ENCODE peak calls at places on chromosome 19, in ten cellular contexts. P is A549, E is thoracic aorta, U is heart left ventricle, D is body of pancreas, C is uterus, V is lower lobe of right lung, W is fibroblast of lung, J is ascending aorta, T is tibial nerve. S is an unnamed sample. For H3K9me3, the result is how much of the 10 kb centered on the place peaks cover.

GRCh38 chr19:46784262-46785053 is 3.9 kb downstream of the SLC1A5 start:
- DNase-seq in P (peak), E (no peak), U (peak), D (peak), C (peak), V (peak), W (peak), J (peak), T (peak), S (peak)

GRCh38 chr19:35639321-35639639 is 2.3 kb upstream of the ETV2 start:
- DNase-seq in P (no peak), E (no peak), U (no peak), D (no peak), C (no peak), V (no peak), W (no peak), J (no peak), T (no peak), S (no peak)

GRCh38 chr19:38650911-38651584 is 3.6 kb downstream of the ACTN4 start:
- DNase-seq in P (peak), E (no peak), U (no peak), D (no peak), C (peak), V (no peak), W (peak), J (peak), T (no peak), S (no peak)

GRCh38 chr19:37355901-37356300 is 15.0 kb upstream of the ZNF527 start:
- DNase-seq in P (no peak), E (no peak), U (no peak), D (no peak), C (no peak), V (no peak), W (no peak), J (no peak), T (no peak), S (no peak)

GRCh38 chr19:58569943-58570670 is 3.0 kb downstream of the MZF1 start:
- DNase-seq in P (no peak), E (no peak), U (no peak), D (peak), C (peak), V (no peak), W (no peak), J (no peak), T (peak), S (peak)

GRCh38 chr19:34360354-34360909 is 4.6 kb upstream of the GPI start:
- DNase-seq in P (no peak), E (no peak), U (no peak), D (no peak), C (no peak), V (no peak), W (no peak), J (no peak), T (no peak), S (no peak)

GRCh38 chr19:46970815-46971214 is 48.8 kb upstream of the NPAS1 start:
- DNase-seq in P (no peak), E (no peak), U (no peak), D (no peak), C (no peak), V (no peak), W (no peak), J (no peak), T (no peak), S (peak)

GRCh38 chr19:38806371-38806770 is 6.4 kb downstream of the LGALS4 start:
- DNase-seq in P (no peak), E (no peak), U (no peak), D (no peak), C (no peak), V (no peak), W (no peak), J (no peak), T (no peak), S (no peak)

GRCh38 chr19:10961073-10961762 is 388 bp downstream of the SMARCA4 start:
- DNase-seq in P (no peak), E (no peak), U (peak), D (peak), C (peak), V (peak), W (peak), J (peak), T (peak), S (peak)

GRCh38 chr19:8023371-8023770 is 17.9 kb upstream of the ELAVL1 start:
- DNase-seq in P (no peak), E (no peak), U (no peak), D (no peak), C (no peak), V (no peak), W (no peak), J (no peak), T (no peak), S (no peak)

GRCh38 chr19:23758187-23759074 is at the start of gene ZNF681:
- DNase-seq in P (peak), E (peak), U (peak), D (peak), C (peak), V (peak), W (peak), J (peak), T (peak), S (peak)

GRCh38 chr19:18397242-18398202 is at the start of gene LRRC25:
- DNase-seq in P (no peak), E (no peak), U (no peak), D (peak), C (no peak), V (peak), W (no peak), J (peak), T (no peak), S (peak)

GRCh38 chr19:18385675-18386542 is at the start of gene GDF15:
- DNase-seq in P (peak), E (no peak), U (peak), D (peak), C (peak), V (peak), W (peak), J (peak), T (peak), S (peak)

GRCh38 chr19:51364200-51365106 is 1.7 kb downstream of the ETFB start:
- DNase-seq in P (peak), E (no peak), U (no peak), D (no peak), C (no peak), V (no peak), W (no peak), J (no peak), T (no peak), S (peak)

GRCh38 chr19:44303976-44304568 is 753 bp downstream of the ZNF235 start:
- DNase-seq in P (peak), E (no peak), U (no peak), D (no peak), C (no peak), V (no peak), W (no peak), J (no peak), T (no peak), S (no peak)

GRCh38 chr19:39301021-39301420 is 4.8 kb downstream of the IFNL1 start:
- DNase-seq in P (no peak), E (no peak), U (no peak), D (no peak), C (no peak), V (no peak), W (no peak), J (no peak), T (no peak), S (no peak)

GRCh38 chr19:37979547-37980082 is 72.6 kb downstream of the SIPA1L3 start:
- DNase-seq in P (no peak), E (no peak), U (no peak), D (no peak), C (no peak), V (peak), W (no peak), J (no peak), T (no peak), S (no peak)

GRCh38 chr19:10510301-10510802 is 6.9 kb downstream of the S1PR5 start:
- DNase-seq in P (no peak), E (no peak), U (no peak), D (no peak), C (no peak), V (no peak), W (no peak), J (no peak), T (no peak), S (no peak)

GRCh38 chr19:28196961-28197360 is 1016.0 kb downstream of the UQCRFS1 start:
- DNase-seq in P (no peak), E (no peak), U (no peak), D (no peak), C (no peak), V (no peak), W (no peak), J (no peak), T (no peak), S (no peak)

GRCh38 chr19:23241433-23241832 is 8.8 kb downstream of the ZNF724 start:
- DNase-seq in P (no peak), E (no peak), U (no peak), D (no peak), C (no peak), V (no peak), W (peak), J (no peak), T (no peak), S (no peak)

GRCh38 chr19:17541184-17541759 is 14.2 kb upstream of the COLGALT1 start:
- DNase-seq in P (no peak), E (no peak), U (no peak), D (no peak), C (no peak), V (no peak), W (no peak), J (no peak), T (no peak), S (no peak)

GRCh38 chr19:13872695-13873389 is 4.1 kb upstream of the NANOS3 start:
- DNase-seq in P (peak), E (no peak), U (no peak), D (peak), C (no peak), V (no peak), W (no peak), J (no peak), T (no peak), S (no peak)

GRCh38 chr19:51807111-51807701 is 12.2 kb downstream of the FPR3 start:
- DNase-seq in P (no peak), E (no peak), U (no peak), D (peak), C (no peak), V (peak), W (no peak), J (no peak), T (no peak), S (no peak)

GRCh38 chr19:50568321-50569022 is at the start of gene LRRC4B:
- DNase-seq in P (no peak), E (no peak), U (no peak), D (no peak), C (peak), V (no peak), W (no peak), J (no peak), T (no peak), S (no peak)

GRCh38 chr19:36090930-36091695 is 19.8 kb upstream of the OVOL3 start:
- DNase-seq in P (no peak), E (no peak), U (no peak), D (no peak), C (no peak), V (no peak), W (no peak), J (no peak), T (no peak), S (no peak)

GRCh38 chr19:38717855-38718254 is 26.4 kb downstream of the CAPN12 start:
- DNase-seq in P (no peak), E (no peak), U (no peak), D (no peak), C (no peak), V (no peak), W (no peak), J (no peak), T (no peak), S (no peak)

GRCh38 chr19:41917676-41918075 is 10.6 kb downstream of the ERFL start:
- DNase-seq in P (no peak), E (no peak), U (no peak), D (no peak), C (no peak), V (peak), W (no peak), J (no peak), T (no peak), S (no peak)

GRCh38 chr19:927707-928401 is 2.0 kb downstream of the ARID3A start:
- DNase-seq in P (no peak), E (no peak), U (no peak), D (no peak), C (no peak), V (no peak), W (no peak), J (no peak), T (no peak), S (no peak)
- H3K27ac ChIP-seq in P (peak), E (no peak), U (peak), D (no peak), C (peak), V (peak), W (no peak), J (peak), T (peak), S (no peak)

GRCh38 chr19:12270854-12271253 is 23.8 kb downstream of the ZNF44 start:
- DNase-seq in P (no peak), E (no peak), U (no peak), D (no peak), C (no peak), V (no peak), W (no peak), J (no peak), T (no peak), S (no peak)

GRCh38 chr19:12260236-12260635 is 34.4 kb downstream of the ZNF44 start:
- DNase-seq in P (no peak), E (no peak), U (no peak), D (no peak), C (no peak), V (no peak), W (no peak), J (no peak), T (no peak), S (no peak)

GRCh38 chr19:12260861-12261260 is 33.8 kb downstream of the ZNF44 start:
- DNase-seq in P (no peak), E (no peak), U (no peak), D (no peak), C (no peak), V (no peak), W (no peak), J (no peak), T (no peak), S (no peak)

GRCh38 chr19:12261554-12261953 is 33.1 kb downstream of the ZNF44 start:
- DNase-seq in P (no peak), E (no peak), U (no peak), D (no peak), C (no peak), V (no peak), W (no peak), J (no peak), T (no peak), S (no peak)

DNA sequence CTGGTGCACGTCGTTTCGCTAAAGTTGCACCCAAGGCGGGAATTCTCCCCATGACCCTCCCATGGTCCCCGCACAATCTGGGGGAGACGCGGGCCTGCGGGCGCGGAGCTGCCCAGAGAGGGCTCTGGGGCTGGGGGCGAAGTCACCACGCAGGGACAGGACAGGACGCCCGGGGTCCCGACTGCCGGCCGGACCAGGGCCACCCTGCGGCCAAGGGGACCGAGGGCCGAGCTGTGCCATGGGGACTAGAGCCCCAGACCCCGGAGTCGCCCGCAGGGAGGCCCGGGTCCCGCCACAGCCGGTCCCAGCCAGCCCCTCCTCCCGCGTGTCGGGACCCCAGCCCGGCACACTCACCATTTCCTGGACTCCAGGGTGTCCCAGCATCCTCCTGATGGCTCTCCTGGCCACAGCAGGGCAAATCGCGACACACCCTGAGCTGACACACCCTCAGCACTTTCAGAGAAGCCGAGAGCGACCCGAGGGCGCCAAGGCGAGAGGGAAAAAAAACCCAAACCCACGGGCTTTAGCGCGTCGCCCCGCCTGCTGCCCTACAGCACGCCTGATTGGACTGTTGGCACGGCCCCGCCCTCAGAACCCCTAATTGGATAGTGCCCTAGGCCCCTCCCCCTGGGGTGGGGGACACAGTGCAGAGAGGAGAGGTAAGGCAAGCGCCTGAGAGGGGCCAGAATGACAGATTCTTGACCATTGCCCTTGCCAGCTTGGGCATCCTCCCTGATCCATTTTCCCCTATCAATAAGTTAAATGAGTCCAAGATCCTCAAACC is 28.6 kb downstream of the ZNF44 start:
- DNase-seq in P (no peak), E (no peak), U (no peak), D (no peak), C (no peak), V (no peak), W (no peak), J (no peak), T (no peak), S (no peak)
- H3K9me3 ChIP-seq in P (under half), E (half or more), U (under half), D (under half), C (under half), V (half or more), W (under half), J (half or more), T (half or more), S (half or more)

GRCh38 chr19:5012688-5013457 is 44.0 kb downstream of the KDM4B start:
- DNase-seq in P (no peak), E (no peak), U (no peak), D (no peak), C (no peak), V (no peak), W (no peak), J (no peak), T (no peak), S (no peak)
- TF ChIP-seq CTCF in P (no peak), E (no peak), U (no peak), D (no peak), C (no peak), V (no peak), W (no peak), J (no peak), T (no peak), S (no peak)

GRCh38 chr19:16373539-16373938 is 48.9 kb downstream of the KLF2 start:
- DNase-seq in P (no peak), E (no peak), U (no peak), D (peak), C (peak), V (no peak), W (peak), J (no peak), T (peak), S (peak)
- H3K27ac ChIP-seq in P (no peak), E (no peak), U (peak), D (no peak), C (peak), V (peak), W (peak), J (no peak), T (peak), S (peak)

DNA sequence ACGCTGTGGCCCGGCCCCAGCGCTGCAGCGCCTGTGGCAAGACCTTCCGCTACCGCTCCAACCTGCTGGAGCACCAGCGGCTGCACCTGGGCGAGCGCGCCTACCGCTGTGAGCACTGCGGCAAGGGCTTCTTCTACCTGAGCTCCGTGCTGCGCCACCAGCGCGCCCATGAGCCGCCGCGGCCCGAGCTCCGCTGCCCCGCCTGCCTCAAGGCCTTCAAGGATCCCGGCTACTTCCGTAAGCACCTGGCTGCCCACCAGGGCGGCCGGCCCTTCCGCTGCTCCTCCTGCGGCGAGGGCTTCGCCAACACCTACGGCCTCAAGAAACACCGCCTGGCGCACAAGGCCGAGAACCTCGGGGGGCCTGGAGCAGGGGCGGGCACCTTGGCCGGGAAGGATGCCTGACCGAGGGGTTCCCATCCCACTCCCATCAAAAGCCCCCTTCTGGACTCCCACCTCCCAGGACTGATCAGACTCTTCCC is 7.9 kb downstream of the ZNF784 start:
- DNase-seq in P (no peak), E (no peak), U (peak), D (no peak), C (no peak), V (no peak), W (no peak), J (no peak), T (no peak), S (no peak)
- H3K9me3 ChIP-seq in P (under half), E (under half), U (under half), D (under half), C (under half), V (under half), W (under half), J (under half), T (under half), S (under half)

GRCh38 chr19:45777395-45777961 is 4.8 kb downstream of the DMPK start:
- DNase-seq in P (no peak), E (no peak), U (no peak), D (no peak), C (no peak), V (no peak), W (no peak), J (no peak), T (no peak), S (no peak)

GRCh38 chr19:45772130-45772880 is 3.3 kb upstream of the SIX5 start:
- DNase-seq in P (no peak), E (no peak), U (no peak), D (peak), C (no peak), V (no peak), W (no peak), J (no peak), T (no peak), S (no peak)

GRCh38 chr19:45772912-45773311 is 3.9 kb upstream of the SIX5 start:
- DNase-seq in P (no peak), E (no peak), U (no peak), D (no peak), C (no peak), V (no peak), W (no peak), J (no peak), T (no peak), S (no peak)

GRCh38 chr19:45773384-45773783 is 4.3 kb upstream of the SIX5 start:
- DNase-seq in P (no peak), E (no peak), U (no peak), D (peak), C (no peak), V (no peak), W (no peak), J (no peak), T (no peak), S (no peak)

DNA sequence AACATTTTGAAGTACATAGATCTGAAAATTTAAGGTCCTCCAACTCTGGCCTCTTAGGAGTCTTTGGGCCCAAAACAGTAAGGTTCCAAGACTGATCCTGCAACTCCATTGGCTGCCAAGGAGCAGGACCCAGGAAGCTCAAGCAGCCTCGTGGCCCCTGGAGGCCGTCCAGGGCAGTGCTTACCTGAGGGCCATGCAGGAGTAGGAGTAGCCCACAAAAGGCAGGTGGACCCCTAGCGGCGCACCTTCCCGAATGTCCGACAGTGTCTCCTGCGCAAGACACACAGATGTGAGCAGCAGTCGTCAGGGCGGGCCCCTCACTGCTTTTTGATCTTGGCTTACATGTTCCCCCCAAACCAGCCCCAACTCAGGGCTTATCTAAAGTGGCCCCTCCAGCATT is 5.7 kb upstream of the SIX5 start:
- DNase-seq in P (peak), E (no peak), U (no peak), D (no peak), C (no peak), V (no peak), W (no peak), J (no peak), T (no peak), S (no peak)
- TF ChIP-seq CTCF in P (no peak), E (no peak), U (no peak), D (no peak), C (no peak), V (no peak), W (no peak), J (no peak), T (no peak), S (no peak)

GRCh38 chr19:5961969-5962945 is 15.7 kb downstream of the RANBP3 start:
- DNase-seq in P (no peak), E (no peak), U (peak), D (peak), C (no peak), V (peak), W (peak), J (no peak), T (no peak), S (no peak)
- H3K27ac ChIP-seq in P (no peak), E (no peak), U (peak), D (peak), C (peak), V (peak), W (peak), J (no peak), T (peak), S (peak)

GRCh38 chr19:31596751-31597150 is 247.5 kb upstream of the TSHZ3 start:
- DNase-seq in P (no peak), E (no peak), U (no peak), D (no peak), C (no peak), V (no peak), W (no peak), J (no peak), T (no peak), S (no peak)
- H3K9me3 ChIP-seq in P (under half), E (under half), U (under half), D (under half), C (under half), V (under half), W (under half), J (under half), T (under half), S (under half)

GRCh38 chr19:53019684-53020083 is 6.0 kb downstream of the ERVV-1 start:
- DNase-seq in P (no peak), E (no peak), U (no peak), D (no peak), C (no peak), V (no peak), W (no peak), J (no peak), T (no peak), S (no peak)
- TF ChIP-seq CTCF in P (no peak), E (no peak), U (no peak), D (no peak), C (no peak), V (no peak), W (no peak), J (no peak), T (no peak), S (no peak)

S was measured in psoas muscle.